ENCODE peak calls at places on chromosomes 2 and 18, in seven cellular contexts. One of them, this sample, is unnamed.

GRCh38 chr18:43620936-43621335 is 343.6 kb upstream of the SYT4 start:
- DNase-seq in right atrium auricular region: no peak
- DNase-seq in HFF-Myc: peak; percentile 10
- DNase-seq in gastrocnemius medialis: no peak
- DNase-seq in psoas muscle: no peak
- DNase-seq in PC-9: no peak
- DNase-seq in astrocyte of the spinal cord: peak; percentile 22
- DNase-seq in this sample: peak; percentile 15

GRCh38 chr2:241958818-241959545 is 89.5 kb downstream of the RTP5 start:
- DNase-seq in psoas muscle: no peak
- DNase-seq in right atrium auricular region: no peak
- DNase-seq in HFF-Myc: no peak
- DNase-seq in gastrocnemius medialis: no peak
- DNase-seq in astrocyte of the spinal cord: no peak
- DNase-seq in PC-9: no peak
- DNase-seq in this sample: no peak

GRCh38 chr2:210559167-210559566 is 2.8 kb downstream of the CPS1 start:
- DNase-seq in astrocyte of the spinal cord: no peak
- DNase-seq in psoas muscle: no peak
- DNase-seq in PC-9: no peak
- DNase-seq in gastrocnemius medialis: no peak
- DNase-seq in HFF-Myc: no peak
- DNase-seq in right atrium auricular region: no peak
- DNase-seq in this sample: no peak

GRCh38 chr2:64479259-64480198 is 25.6 kb downstream of the LGALSL start:
- DNase-seq in PC-9: no peak
- DNase-seq in gastrocnemius medialis: no peak
- DNase-seq in HFF-Myc: no peak
- DNase-seq in psoas muscle: no peak
- DNase-seq in right atrium auricular region: no peak
- DNase-seq in astrocyte of the spinal cord: no peak
- DNase-seq in this sample: no peak

GRCh38 chr2:219388127-219388844 is 574 bp upstream of the DNPEP start:
- DNase-seq in astrocyte of the spinal cord: peak; percentile 97
- DNase-seq in gastrocnemius medialis: peak; percentile 96
- DNase-seq in right atrium auricular region: peak; percentile 95
- DNase-seq in PC-9: peak; percentile 98
- DNase-seq in psoas muscle: peak; percentile 99
- DNase-seq in HFF-Myc: peak; percentile 70
- DNase-seq in this sample: no peak

GRCh38 chr18:6878881-6879280 is 149.4 kb downstream of the ARHGAP28 start:
- DNase-seq in gastrocnemius medialis: no peak
- DNase-seq in PC-9: no peak
- DNase-seq in HFF-Myc: peak; percentile 43
- DNase-seq in astrocyte of the spinal cord: no peak
- DNase-seq in right atrium auricular region: no peak
- DNase-seq in psoas muscle: no peak
- DNase-seq in this sample: no peak

GRCh38 chr2:54570925-54571694 is 115.0 kb downstream of the SPTBN1 start:
- DNase-seq in HFF-Myc: no peak
- DNase-seq in right atrium auricular region: no peak
- DNase-seq in PC-9: peak; percentile 69
- DNase-seq in gastrocnemius medialis: peak; percentile 43
- DNase-seq in astrocyte of the spinal cord: peak; percentile 97
- DNase-seq in psoas muscle: no peak
- DNase-seq in this sample: no peak

GRCh38 chr2:182852090-182852489 is 14.3 kb downstream of the FRZB start:
- DNase-seq in PC-9: no peak
- DNase-seq in psoas muscle: peak; percentile 45
- DNase-seq in right atrium auricular region: no peak
- DNase-seq in HFF-Myc: no peak
- DNase-seq in gastrocnemius medialis: peak; percentile 53
- DNase-seq in astrocyte of the spinal cord: no peak
- DNase-seq in this sample: no peak

GRCh38 chr2:30683240-30683956 is 123.8 kb downstream of the CAPN13 start:
- DNase-seq in astrocyte of the spinal cord: no peak
- DNase-seq in PC-9: no peak
- DNase-seq in psoas muscle: no peak
- DNase-seq in HFF-Myc: no peak
- DNase-seq in right atrium auricular region: peak; percentile 42
- DNase-seq in gastrocnemius medialis: no peak
- DNase-seq in this sample: no peak

GRCh38 chr2:189221811-189222210 is 42.2 kb upstream of the COL5A2 start:
- DNase-seq in astrocyte of the spinal cord: peak; percentile 57
- DNase-seq in PC-9: no peak
- DNase-seq in gastrocnemius medialis: no peak
- DNase-seq in right atrium auricular region: no peak
- DNase-seq in psoas muscle: no peak
- DNase-seq in HFF-Myc: no peak
- DNase-seq in this sample: no peak

GRCh38 chr2:197575987-197576386 is 60.1 kb downstream of the MOB4 start:
- DNase-seq in astrocyte of the spinal cord: peak; percentile 16
- DNase-seq in HFF-Myc: no peak
- DNase-seq in PC-9: no peak
- DNase-seq in psoas muscle: peak; percentile 80
- DNase-seq in right atrium auricular region: peak; percentile 75
- DNase-seq in gastrocnemius medialis: peak; percentile 64
- DNase-seq in this sample: no peak

GRCh38 chr2:19664651-19665050 is 237.1 kb downstream of the TTC32 start:
- DNase-seq in gastrocnemius medialis: no peak
- DNase-seq in right atrium auricular region: no peak
- DNase-seq in HFF-Myc: no peak
- DNase-seq in astrocyte of the spinal cord: peak; percentile 58
- DNase-seq in psoas muscle: no peak
- DNase-seq in PC-9: no peak
- DNase-seq in this sample: no peak

GRCh38 chr2:122077114-122077513 is 321.7 kb downstream of the TSN start:
- DNase-seq in right atrium auricular region: no peak
- DNase-seq in psoas muscle: no peak
- DNase-seq in HFF-Myc: no peak
- DNase-seq in PC-9: no peak
- DNase-seq in astrocyte of the spinal cord: no peak
- DNase-seq in gastrocnemius medialis: no peak
- DNase-seq in this sample: no peak

DNA sequence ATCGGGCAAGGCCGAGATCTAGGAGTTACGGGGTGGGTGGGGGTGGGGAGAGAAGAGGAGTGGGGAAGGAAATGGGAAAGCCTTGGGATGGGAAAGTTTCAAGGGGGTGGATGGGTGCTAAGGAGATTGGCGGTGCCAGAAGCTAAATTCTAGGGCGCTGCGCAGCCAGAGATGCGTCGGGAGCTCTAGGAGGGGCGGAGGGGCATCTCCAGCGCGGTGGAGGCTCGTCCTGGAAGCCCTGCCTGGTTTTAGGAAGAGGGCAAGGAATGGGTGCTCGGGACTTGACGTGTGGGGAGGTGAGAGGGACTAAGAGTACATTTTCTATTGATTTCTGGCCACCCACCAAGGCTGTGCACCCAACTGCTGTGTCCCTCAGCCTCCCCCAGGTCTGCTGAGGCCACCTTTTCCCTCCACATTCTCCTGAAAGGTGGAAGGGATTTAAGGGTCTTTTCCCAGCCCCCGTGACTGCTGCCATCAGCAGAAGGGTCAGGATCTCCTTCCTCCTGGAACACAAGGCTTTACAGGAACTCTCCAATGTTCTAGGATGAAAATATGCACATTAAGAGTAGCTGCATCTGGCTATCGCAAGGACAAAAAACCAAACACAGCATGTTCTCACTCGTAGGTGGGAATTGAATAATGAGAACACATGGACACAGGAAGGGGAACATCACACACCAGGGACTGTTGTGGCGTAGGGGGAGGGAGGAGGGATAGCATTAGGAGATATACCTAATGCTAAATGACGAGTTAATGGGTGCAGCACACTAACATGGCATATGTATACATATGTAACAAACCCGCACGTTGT is 1.4 kb downstream of the C2orf72 start:
- DNase-seq in PC-9: no peak
- DNase-seq in gastrocnemius medialis: no peak
- DNase-seq in right atrium auricular region: no peak
- DNase-seq in HFF-Myc: no peak
- DNase-seq in psoas muscle: no peak
- DNase-seq in astrocyte of the spinal cord: no peak
- DNase-seq in this sample: no peak
- H3K4me3 ChIP-seq in PC-9: no peak overlapping the region
- H3K4me3 ChIP-seq in gastrocnemius medialis: no peak overlapping the region
- H3K4me3 ChIP-seq in right atrium auricular region: no peak overlapping the region
- H3K4me3 ChIP-seq in HFF-Myc: no peak overlapping the region
- H3K4me3 ChIP-seq in psoas muscle: no peak overlapping the region
- H3K4me3 ChIP-seq in astrocyte of the spinal cord: no peak overlapping the region
- H3K4me3 ChIP-seq in this sample: no peak overlapping the region

DNA sequence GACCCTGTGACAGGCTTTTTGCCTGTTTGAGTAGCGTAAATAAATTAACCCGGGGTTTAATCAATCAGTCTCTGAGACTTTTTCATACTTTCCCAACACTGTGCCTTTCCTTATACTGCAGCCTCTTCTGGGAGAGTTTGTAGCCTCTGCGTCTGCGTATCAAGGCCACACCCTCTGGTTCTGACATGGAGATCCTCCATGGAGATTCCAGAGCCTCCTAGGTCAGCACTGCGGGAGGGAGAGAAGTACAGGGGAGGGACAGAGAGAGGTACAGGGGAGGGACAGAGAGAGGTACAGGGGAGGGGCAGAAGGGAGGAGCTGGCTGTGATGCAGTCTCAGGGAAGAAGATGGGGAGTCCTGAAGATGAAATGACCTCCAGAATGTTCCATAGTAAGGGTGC is 166.0 kb downstream of the ARL4C start:
- DNase-seq in psoas muscle: no peak
- DNase-seq in right atrium auricular region: no peak
- DNase-seq in HFF-Myc: no peak
- DNase-seq in gastrocnemius medialis: no peak
- DNase-seq in PC-9: no peak
- DNase-seq in astrocyte of the spinal cord: no peak
- DNase-seq in this sample: no peak
- TF ChIP-seq CTCF in psoas muscle: no peak
- TF ChIP-seq CTCF in right atrium auricular region: no peak
- TF ChIP-seq CTCF in HFF-Myc: no peak
- TF ChIP-seq CTCF in gastrocnemius medialis: no peak
- TF ChIP-seq CTCF in PC-9: no peak
- TF ChIP-seq CTCF in astrocyte of the spinal cord: no peak
- TF ChIP-seq CTCF in this sample: no peak

DNA sequence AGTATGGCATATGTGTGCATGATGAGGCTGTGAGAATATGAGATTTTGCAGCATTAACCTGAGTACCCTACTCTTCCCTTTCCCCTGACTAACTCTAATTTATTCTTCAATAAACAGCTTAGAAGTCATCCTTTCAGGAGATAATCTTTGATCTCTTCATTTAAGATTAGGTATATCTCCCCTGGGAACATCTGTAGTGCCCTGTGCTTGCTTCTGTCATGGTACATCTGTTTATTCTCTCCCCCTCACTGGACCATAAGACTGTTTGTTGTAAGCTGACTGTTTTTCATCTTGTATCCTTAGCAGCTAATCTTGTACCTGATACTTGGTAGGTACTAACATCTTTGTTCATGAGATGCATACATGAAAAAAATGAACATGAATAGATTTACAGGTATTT is 83.1 kb downstream of the MBD5 start:
- DNase-seq in astrocyte of the spinal cord: no peak
- DNase-seq in right atrium auricular region: no peak
- DNase-seq in PC-9: no peak
- DNase-seq in HFF-Myc: no peak
- DNase-seq in gastrocnemius medialis: no peak
- DNase-seq in psoas muscle: no peak
- DNase-seq in this sample: no peak
- H3K4me3 ChIP-seq in astrocyte of the spinal cord: no peak overlapping the region
- H3K4me3 ChIP-seq in right atrium auricular region: no peak overlapping the region
- H3K4me3 ChIP-seq in PC-9: no peak overlapping the region
- H3K4me3 ChIP-seq in HFF-Myc: no peak overlapping the region
- H3K4me3 ChIP-seq in gastrocnemius medialis: no peak overlapping the region
- H3K4me3 ChIP-seq in psoas muscle: no peak overlapping the region
- H3K4me3 ChIP-seq in this sample: no peak overlapping the region

GRCh38 chr2:222318712-222319575 is 20.1 kb upstream of the PAX3 start:
- DNase-seq in gastrocnemius medialis: no peak
- DNase-seq in PC-9: peak; percentile 75
- DNase-seq in psoas muscle: peak; percentile 67
- DNase-seq in HFF-Myc: no peak
- DNase-seq in astrocyte of the spinal cord: no peak
- DNase-seq in right atrium auricular region: peak; percentile 55
- DNase-seq in this sample: no peak

GRCh38 chr2:222318026-222318711 is 19.4 kb upstream of the PAX3 start:
- DNase-seq in right atrium auricular region: peak; percentile 57
- DNase-seq in astrocyte of the spinal cord: peak; percentile 81
- DNase-seq in gastrocnemius medialis: peak; percentile 48
- DNase-seq in HFF-Myc: peak; percentile 25
- DNase-seq in PC-9: peak; percentile 89
- DNase-seq in psoas muscle: peak; percentile 82
- DNase-seq in this sample: peak; percentile 33

GRCh38 chr2:222313816-222314215 is 15.0 kb upstream of the PAX3 start:
- DNase-seq in psoas muscle: no peak
- DNase-seq in gastrocnemius medialis: no peak
- DNase-seq in HFF-Myc: no peak
- DNase-seq in right atrium auricular region: no peak
- DNase-seq in astrocyte of the spinal cord: no peak
- DNase-seq in PC-9: no peak
- DNase-seq in this sample: no peak

GRCh38 chr2:222311978-222312738 is 13.4 kb upstream of the PAX3 start:
- DNase-seq in right atrium auricular region: no peak
- DNase-seq in PC-9: no peak
- DNase-seq in psoas muscle: no peak
- DNase-seq in astrocyte of the spinal cord: no peak
- DNase-seq in gastrocnemius medialis: no peak
- DNase-seq in HFF-Myc: no peak
- DNase-seq in this sample: no peak

GRCh38 chr2:222315443-222316121 is 16.8 kb upstream of the PAX3 start:
- DNase-seq in astrocyte of the spinal cord: no peak
- DNase-seq in psoas muscle: no peak
- DNase-seq in right atrium auricular region: no peak
- DNase-seq in PC-9: no peak
- DNase-seq in gastrocnemius medialis: no peak
- DNase-seq in HFF-Myc: no peak
- DNase-seq in this sample: no peak
- TF ChIP-seq CTCF in astrocyte of the spinal cord: no peak
- TF ChIP-seq CTCF in psoas muscle: no peak
- TF ChIP-seq CTCF in right atrium auricular region: no peak
- TF ChIP-seq CTCF in PC-9: peak; percentile 65
- TF ChIP-seq CTCF in gastrocnemius medialis: no peak
- TF ChIP-seq CTCF in HFF-Myc: peak; percentile 11
- TF ChIP-seq CTCF in this sample: no peak

DNA sequence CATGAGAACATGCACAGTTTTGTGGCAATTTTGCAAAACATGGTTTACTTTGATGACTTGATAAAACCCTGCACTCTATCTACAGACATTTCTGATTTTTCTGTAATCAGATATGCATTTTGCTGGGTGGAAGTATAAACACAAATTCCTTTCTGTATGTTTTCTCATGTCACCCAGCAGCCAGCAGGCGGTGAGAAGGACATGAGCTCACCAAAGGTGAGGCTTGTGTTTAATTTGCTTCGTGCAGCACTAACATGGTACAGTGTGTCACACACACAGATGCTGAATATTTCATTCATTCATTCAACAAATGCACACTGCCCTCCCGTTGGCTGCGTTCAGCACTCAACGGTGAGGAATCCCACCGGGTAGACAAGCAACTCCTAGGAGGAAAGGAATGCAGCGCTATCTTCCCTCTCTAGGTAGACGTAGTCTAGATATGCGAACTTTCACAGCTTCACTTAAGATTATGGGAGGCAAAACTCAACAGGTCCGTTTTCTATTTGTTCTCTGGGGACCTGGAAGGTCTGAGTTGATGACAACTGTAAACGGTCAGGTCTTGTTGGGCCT is 85.2 kb downstream of the LONRF2 start:
- DNase-seq in HFF-Myc: no peak
- DNase-seq in gastrocnemius medialis: no peak
- DNase-seq in psoas muscle: no peak
- DNase-seq in right atrium auricular region: no peak
- DNase-seq in PC-9: no peak
- DNase-seq in astrocyte of the spinal cord: no peak
- DNase-seq in this sample: no peak
- H3K4me3 ChIP-seq in HFF-Myc: no peak overlapping the region
- H3K4me3 ChIP-seq in gastrocnemius medialis: no peak overlapping the region
- H3K4me3 ChIP-seq in psoas muscle: no peak overlapping the region
- H3K4me3 ChIP-seq in right atrium auricular region: no peak overlapping the region
- H3K4me3 ChIP-seq in PC-9: no peak overlapping the region
- H3K4me3 ChIP-seq in astrocyte of the spinal cord: no peak overlapping the region
- H3K4me3 ChIP-seq in this sample: no peak overlapping the region

This sample was measured in LNCaP clone FGC.